ENCODE peak calls at places on chromosomes 11 and 22, in five cellular contexts. One of them, this sample, is unnamed.

GRCh38 chr11:8318536-8318935 is 54.9 kb upstream of the LMO1 start:
- DNase-seq in substantia nigra: no peak
- DNase-seq in HEK293T: peak
- DNase-seq in H9: peak
- DNase-seq in sciatic nerve: no peak
- DNase-seq in this sample: no peak

GRCh38 chr22:45521178-45521577 is 18.5 kb downstream of the FBLN1 start:
- DNase-seq in substantia nigra: no peak
- DNase-seq in HEK293T: no peak
- DNase-seq in H9: no peak
- DNase-seq in sciatic nerve: no peak
- DNase-seq in this sample: no peak

GRCh38 chr22:23113067-23113846 is 28.5 kb downstream of the RSPH14 start:
- DNase-seq in H9: no peak
- DNase-seq in HEK293T: no peak
- DNase-seq in sciatic nerve: peak
- DNase-seq in substantia nigra: peak
- DNase-seq in this sample: no peak

GRCh38 chr11:21888814-21889213 is 304.1 kb upstream of the ANO5 start:
- DNase-seq in substantia nigra: no peak
- DNase-seq in HEK293T: no peak
- DNase-seq in H9: no peak
- DNase-seq in sciatic nerve: no peak
- DNase-seq in this sample: no peak

GRCh38 chr11:15965562-15966250 is 390.6 kb downstream of the SOX6 start:
- DNase-seq in substantia nigra: no peak
- DNase-seq in H9: no peak
- DNase-seq in sciatic nerve: no peak
- DNase-seq in HEK293T: no peak
- DNase-seq in this sample: no peak

GRCh38 chr11:125952973-125953372 is 7.1 kb downstream of the VSIG10L2 start:
- DNase-seq in HEK293T: no peak
- DNase-seq in substantia nigra: no peak
- DNase-seq in H9: no peak
- DNase-seq in sciatic nerve: peak
- DNase-seq in this sample: no peak

GRCh38 chr11:104970756-104971155 is 2.4 kb upstream of the CASP4 start:
- DNase-seq in sciatic nerve: no peak
- DNase-seq in substantia nigra: no peak
- DNase-seq in H9: no peak
- DNase-seq in HEK293T: no peak
- DNase-seq in this sample: no peak

GRCh38 chr11:116309446-116309845 is 463.3 kb downstream of the BUD13 start:
- DNase-seq in sciatic nerve: no peak
- DNase-seq in HEK293T: no peak
- DNase-seq in substantia nigra: no peak
- DNase-seq in H9: no peak
- DNase-seq in this sample: no peak

GRCh38 chr11:7577883-7578242 is 64.1 kb downstream of the PPFIBP2 start:
- DNase-seq in sciatic nerve: no peak
- DNase-seq in H9: peak
- DNase-seq in HEK293T: no peak
- DNase-seq in substantia nigra: no peak
- DNase-seq in this sample: no peak

GRCh38 chr11:80873309-80873999 is 1432.6 kb upstream of the TENM4 start:
- DNase-seq in HEK293T: no peak
- DNase-seq in H9: no peak
- DNase-seq in substantia nigra: no peak
- DNase-seq in sciatic nerve: no peak
- DNase-seq in this sample: no peak

GRCh38 chr11:45094958-45095690 is 51.3 kb upstream of the PRDM11 start:
- DNase-seq in substantia nigra: no peak
- DNase-seq in sciatic nerve: no peak
- DNase-seq in HEK293T: no peak
- DNase-seq in H9: peak
- DNase-seq in this sample: no peak

GRCh38 chr22:31607696-31608095 is 54.3 kb downstream of the PISD start:
- DNase-seq in H9: no peak
- DNase-seq in HEK293T: no peak
- DNase-seq in sciatic nerve: peak
- DNase-seq in substantia nigra: no peak
- DNase-seq in this sample: no peak

GRCh38 chr22:50340157-50340879 is 2.8 kb upstream of the PPP6R2 start:
- DNase-seq in substantia nigra: no peak
- DNase-seq in H9: no peak
- DNase-seq in sciatic nerve: no peak
- DNase-seq in HEK293T: no peak
- DNase-seq in this sample: no peak

GRCh38 chr22:36197065-36197440 is 4.6 kb downstream of the APOL4 start:
- DNase-seq in HEK293T: no peak
- DNase-seq in sciatic nerve: no peak
- DNase-seq in H9: peak
- DNase-seq in substantia nigra: no peak
- DNase-seq in this sample: no peak

GRCh38 chr22:39645532-39645931 is 75.0 kb downstream of the CACNA1I start:
- DNase-seq in substantia nigra: no peak
- DNase-seq in HEK293T: no peak
- DNase-seq in sciatic nerve: no peak
- DNase-seq in H9: no peak
- DNase-seq in this sample: no peak

GRCh38 chr22:30486118-30486517 is 14.3 kb upstream of the SEC14L3 start:
- DNase-seq in H9: no peak
- DNase-seq in HEK293T: no peak
- DNase-seq in sciatic nerve: no peak
- DNase-seq in substantia nigra: no peak
- DNase-seq in this sample: no peak

GRCh38 chr11:132054822-132055221 is 684.4 kb downstream of the NTM start:
- DNase-seq in H9: no peak
- DNase-seq in HEK293T: no peak
- DNase-seq in sciatic nerve: no peak
- DNase-seq in substantia nigra: no peak
- DNase-seq in this sample: no peak

GRCh38 chr22:22981670-22982571 is 88.4 kb upstream of the GNAZ start:
- DNase-seq in HEK293T: no peak
- DNase-seq in sciatic nerve: no peak
- DNase-seq in H9: no peak
- DNase-seq in substantia nigra: no peak
- DNase-seq in this sample: no peak

GRCh38 chr11:75867778-75868374 is 52.9 kb downstream of the UVRAG start:
- DNase-seq in H9: no peak
- DNase-seq in sciatic nerve: no peak
- DNase-seq in HEK293T: peak
- DNase-seq in substantia nigra: no peak
- DNase-seq in this sample: peak

GRCh38 chr11:22491826-22492225 is 133.8 kb downstream of the FANCF start:
- DNase-seq in sciatic nerve: no peak
- DNase-seq in HEK293T: peak
- DNase-seq in H9: peak
- DNase-seq in substantia nigra: no peak
- DNase-seq in this sample: peak